ENCODE peak calls at places on chromosomes 4 and X, in four cellular contexts. One of them, this sample, is unnamed.

GRCh38 chr4:78611215-78611558 is 59.6 kb downstream of the ANXA3 start:
- DNase-seq in epithelial cell of esophagus: no peak
- DNase-seq in brain microvascular endothelial cell: no peak
- DNase-seq in psoas muscle: no peak
- DNase-seq in this sample: no peak

GRCh38 chr4:86247328-86247727 is 112.5 kb downstream of the MAPK10 start:
- DNase-seq in epithelial cell of esophagus: no peak
- DNase-seq in brain microvascular endothelial cell: no peak
- DNase-seq in psoas muscle: no peak
- DNase-seq in this sample: no peak

GRCh38 chr4:1706358-1706757 is 5.8 kb downstream of the SLBP start:
- DNase-seq in epithelial cell of esophagus: no peak
- DNase-seq in brain microvascular endothelial cell: no peak
- DNase-seq in psoas muscle: no peak
- DNase-seq in this sample: no peak

GRCh38 chrX:40434443-40434842 is 146.3 kb upstream of the ATP6AP2 start:
- DNase-seq in epithelial cell of esophagus: no peak
- DNase-seq in brain microvascular endothelial cell: no peak
- DNase-seq in psoas muscle: no peak
- DNase-seq in this sample: no peak

GRCh38 chr4:168832746-168833575 is 177.1 kb downstream of the CBR4 start:
- DNase-seq in epithelial cell of esophagus: peak
- DNase-seq in brain microvascular endothelial cell: no peak
- DNase-seq in psoas muscle: peak
- DNase-seq in this sample: peak

GRCh38 chrX:30865020-30865419 is 24.0 kb downstream of the TAB3 start:
- DNase-seq in epithelial cell of esophagus: peak
- DNase-seq in brain microvascular endothelial cell: no peak
- DNase-seq in psoas muscle: no peak
- DNase-seq in this sample: no peak

GRCh38 chr4:71268156-71268555 is 70.7 kb upstream of the SLC4A4 start:
- DNase-seq in epithelial cell of esophagus: no peak
- DNase-seq in brain microvascular endothelial cell: no peak
- DNase-seq in psoas muscle: no peak
- DNase-seq in this sample: no peak

GRCh38 chrX:40012800-40013682 is 84.7 kb downstream of the BCOR start:
- DNase-seq in epithelial cell of esophagus: peak
- DNase-seq in brain microvascular endothelial cell: peak
- DNase-seq in psoas muscle: peak
- DNase-seq in this sample: peak

GRCh38 chr4:183249854-183250253 is 70.2 kb downstream of the CLDN22 start:
- DNase-seq in epithelial cell of esophagus: peak
- DNase-seq in brain microvascular endothelial cell: peak
- DNase-seq in psoas muscle: no peak
- DNase-seq in this sample: no peak

GRCh38 chr4:52588771-52589591 is 70.1 kb downstream of the USP46 start:
- DNase-seq in epithelial cell of esophagus: peak
- DNase-seq in brain microvascular endothelial cell: peak
- DNase-seq in psoas muscle: no peak
- DNase-seq in this sample: no peak

GRCh38 chrX:17741123-17741511 is 3.8 kb downstream of the SCML1 start:
- DNase-seq in epithelial cell of esophagus: no peak
- DNase-seq in brain microvascular endothelial cell: no peak
- DNase-seq in psoas muscle: no peak
- DNase-seq in this sample: no peak

GRCh38 chr4:153291562-153291961 is 52.9 kb upstream of the MND1 start:
- DNase-seq in epithelial cell of esophagus: no peak
- DNase-seq in brain microvascular endothelial cell: no peak
- DNase-seq in psoas muscle: no peak
- DNase-seq in this sample: no peak

GRCh38 chrX:71543316-71543715 is 10.4 kb downstream of the OGT start:
- DNase-seq in epithelial cell of esophagus: peak
- DNase-seq in brain microvascular endothelial cell: peak
- DNase-seq in psoas muscle: no peak
- DNase-seq in this sample: no peak

GRCh38 chrX:68443155-68443868 is 10.0 kb upstream of the OPHN1 start:
- DNase-seq in epithelial cell of esophagus: no peak
- DNase-seq in brain microvascular endothelial cell: peak
- DNase-seq in psoas muscle: no peak
- DNase-seq in this sample: no peak

GRCh38 chr4:95839891-95840290 is at the start of gene PDHA2:
- DNase-seq in epithelial cell of esophagus: no peak
- DNase-seq in brain microvascular endothelial cell: no peak
- DNase-seq in psoas muscle: no peak
- DNase-seq in this sample: peak

GRCh38 chr4:111963158-111963557 is 182.1 kb upstream of the FAM241A start:
- DNase-seq in epithelial cell of esophagus: no peak
- DNase-seq in brain microvascular endothelial cell: no peak
- DNase-seq in psoas muscle: no peak
- DNase-seq in this sample: no peak

GRCh38 chrX:119252716-119253115 is 16.6 kb downstream of the PGRMC1 start:
- DNase-seq in epithelial cell of esophagus: no peak
- DNase-seq in brain microvascular endothelial cell: no peak
- DNase-seq in psoas muscle: no peak
- DNase-seq in this sample: no peak

GRCh38 chrX:118211891-118212816 is 95.5 kb upstream of the KLHL13 start:
- DNase-seq in epithelial cell of esophagus: no peak
- DNase-seq in brain microvascular endothelial cell: no peak
- DNase-seq in psoas muscle: no peak
- DNase-seq in this sample: no peak

GRCh38 chr4:834368-835147 is 8.6 kb upstream of the CPLX1 start:
- DNase-seq in epithelial cell of esophagus: no peak
- DNase-seq in brain microvascular endothelial cell: no peak
- DNase-seq in psoas muscle: no peak
- DNase-seq in this sample: peak

GRCh38 chr4:120055795-120056194 is 10.9 kb downstream of the MAD2L1 start:
- DNase-seq in epithelial cell of esophagus: no peak
- DNase-seq in brain microvascular endothelial cell: no peak
- DNase-seq in psoas muscle: no peak
- DNase-seq in this sample: no peak

GRCh38 chr4:68693325-68694075 is 23.0 kb upstream of the UGT2B15 start:
- DNase-seq in epithelial cell of esophagus: no peak
- DNase-seq in brain microvascular endothelial cell: no peak
- DNase-seq in psoas muscle: no peak
- DNase-seq in this sample: no peak

GRCh38 chrX:37834937-37835336 is 12.4 kb downstream of the DYNLT3 start:
- DNase-seq in epithelial cell of esophagus: peak
- DNase-seq in brain microvascular endothelial cell: no peak
- DNase-seq in psoas muscle: no peak
- DNase-seq in this sample: no peak

GRCh38 chrX:19334945-19335626 is 8.6 kb upstream of the PDHA1 start:
- DNase-seq in epithelial cell of esophagus: no peak
- DNase-seq in brain microvascular endothelial cell: peak
- DNase-seq in psoas muscle: no peak
- DNase-seq in this sample: no peak

DNA sequence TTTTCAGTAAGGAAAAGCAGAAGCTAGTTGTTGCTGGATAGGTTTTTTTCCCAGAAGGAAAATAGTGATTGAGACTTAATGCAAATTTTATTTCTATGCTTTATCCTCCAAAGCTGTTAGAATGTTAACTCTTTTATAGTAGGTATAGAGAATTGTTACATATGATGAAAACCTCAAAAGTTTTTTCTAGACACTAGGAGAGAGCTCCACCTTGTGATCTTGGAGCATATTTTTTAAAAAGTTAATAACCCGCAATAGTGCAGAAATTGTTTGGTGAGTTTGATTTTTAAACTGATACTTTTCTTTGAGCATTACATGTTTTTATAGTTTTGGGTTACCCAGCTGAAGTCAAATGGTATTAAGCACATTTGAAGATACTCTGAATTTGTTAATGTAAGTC is 56.5 kb downstream of the STAG2 start:
- DNase-seq in epithelial cell of esophagus: no peak
- DNase-seq in brain microvascular endothelial cell: no peak
- DNase-seq in psoas muscle: no peak
- DNase-seq in this sample: no peak
- TF ChIP-seq CTCF in epithelial cell of esophagus: no peak
- TF ChIP-seq CTCF in brain microvascular endothelial cell: no peak
- TF ChIP-seq CTCF in psoas muscle: no peak
- TF ChIP-seq CTCF in this sample: no peak

GRCh38 chr4:158376441-158376840 is 145.2 kb upstream of the RXFP1 start:
- DNase-seq in epithelial cell of esophagus: peak
- DNase-seq in brain microvascular endothelial cell: no peak
- DNase-seq in psoas muscle: no peak
- DNase-seq in this sample: no peak
- H3K4me3 ChIP-seq in epithelial cell of esophagus: no peak
- H3K4me3 ChIP-seq in brain microvascular endothelial cell: no peak
- H3K4me3 ChIP-seq in psoas muscle: no peak
- H3K4me3 ChIP-seq in this sample: no peak

GRCh38 chr4:8343051-8343966 is 73.8 kb downstream of the HTRA3 start:
- DNase-seq in epithelial cell of esophagus: no peak
- DNase-seq in brain microvascular endothelial cell: no peak
- DNase-seq in psoas muscle: no peak
- DNase-seq in this sample: peak

GRCh38 chr4:8341691-8342090 is 72.1 kb downstream of the HTRA3 start:
- DNase-seq in epithelial cell of esophagus: no peak
- DNase-seq in brain microvascular endothelial cell: no peak
- DNase-seq in psoas muscle: peak
- DNase-seq in this sample: peak

GRCh38 chr4:8340721-8341680 is 71.4 kb downstream of the HTRA3 start:
- DNase-seq in epithelial cell of esophagus: no peak
- DNase-seq in brain microvascular endothelial cell: no peak
- DNase-seq in psoas muscle: peak
- DNase-seq in this sample: peak

GRCh38 chr4:8343967-8344331 is 74.4 kb downstream of the HTRA3 start:
- DNase-seq in epithelial cell of esophagus: no peak
- DNase-seq in brain microvascular endothelial cell: no peak
- DNase-seq in psoas muscle: no peak
- DNase-seq in this sample: no peak

GRCh38 chr4:8342651-8343050 is 73.1 kb downstream of the HTRA3 start:
- DNase-seq in epithelial cell of esophagus: no peak
- DNase-seq in brain microvascular endothelial cell: no peak
- DNase-seq in psoas muscle: no peak
- DNase-seq in this sample: no peak
- TF ChIP-seq CTCF in epithelial cell of esophagus: no peak
- TF ChIP-seq CTCF in brain microvascular endothelial cell: peak
- TF ChIP-seq CTCF in psoas muscle: no peak
- TF ChIP-seq CTCF in this sample: no peak

DNA sequence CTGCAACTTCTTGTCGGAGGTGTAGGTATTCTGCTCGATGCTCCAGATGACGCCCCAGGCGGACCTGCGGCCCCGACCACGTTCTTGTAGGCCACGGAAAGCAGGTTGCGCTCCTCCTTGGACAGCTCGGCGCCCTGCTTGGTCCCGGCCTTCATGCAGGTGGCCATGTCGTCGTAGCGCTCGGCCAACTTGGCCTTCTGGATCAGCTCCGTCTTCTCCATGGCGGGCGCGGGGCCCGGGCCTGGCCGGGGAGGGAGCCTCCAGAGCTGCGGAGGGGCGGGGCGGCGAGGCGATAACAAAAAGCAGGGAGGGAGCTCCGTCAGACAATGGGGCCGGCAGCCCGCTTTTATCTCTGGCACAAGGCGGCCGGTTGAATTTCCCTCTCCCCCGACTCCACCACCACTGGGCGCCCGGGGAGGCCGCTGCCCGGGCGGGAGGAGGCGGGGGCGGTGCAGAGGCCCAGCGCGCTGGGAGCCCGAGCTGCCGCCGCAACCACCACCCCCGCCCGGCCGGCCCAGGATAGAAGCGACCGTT is 28.3 kb upstream of the DRP2 start:
- DNase-seq in epithelial cell of esophagus: peak
- DNase-seq in brain microvascular endothelial cell: no peak
- DNase-seq in psoas muscle: peak
- DNase-seq in this sample: peak
- H3K4me3 ChIP-seq in epithelial cell of esophagus: no peak
- H3K4me3 ChIP-seq in brain microvascular endothelial cell: peak
- H3K4me3 ChIP-seq in psoas muscle: peak
- H3K4me3 ChIP-seq in this sample: no peak

DNA sequence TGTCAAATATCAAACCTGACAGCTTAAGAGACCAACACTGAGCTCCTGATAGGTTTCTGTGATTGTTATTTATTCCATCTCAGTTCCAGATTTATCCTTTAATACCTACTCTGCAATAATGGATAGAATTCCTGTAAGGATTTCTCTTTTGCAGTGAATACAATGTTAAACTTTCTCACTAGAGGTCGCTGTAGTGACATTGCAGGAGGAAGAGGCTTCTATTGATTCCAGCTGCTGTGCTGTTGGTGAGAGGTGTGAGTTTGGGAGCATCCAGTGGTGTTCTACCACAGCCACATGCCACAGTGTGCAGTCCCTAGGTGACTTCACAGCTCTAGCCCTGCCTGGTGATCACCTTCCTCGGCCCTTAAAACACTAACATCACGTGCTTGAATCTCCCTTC is 34.6 kb upstream of the DCAF8L2 start:
- DNase-seq in epithelial cell of esophagus: peak
- DNase-seq in brain microvascular endothelial cell: no peak
- DNase-seq in psoas muscle: no peak
- DNase-seq in this sample: no peak
- TF ChIP-seq CTCF in epithelial cell of esophagus: peak
- TF ChIP-seq CTCF in brain microvascular endothelial cell: peak
- TF ChIP-seq CTCF in psoas muscle: peak
- TF ChIP-seq CTCF in this sample: peak

DNA sequence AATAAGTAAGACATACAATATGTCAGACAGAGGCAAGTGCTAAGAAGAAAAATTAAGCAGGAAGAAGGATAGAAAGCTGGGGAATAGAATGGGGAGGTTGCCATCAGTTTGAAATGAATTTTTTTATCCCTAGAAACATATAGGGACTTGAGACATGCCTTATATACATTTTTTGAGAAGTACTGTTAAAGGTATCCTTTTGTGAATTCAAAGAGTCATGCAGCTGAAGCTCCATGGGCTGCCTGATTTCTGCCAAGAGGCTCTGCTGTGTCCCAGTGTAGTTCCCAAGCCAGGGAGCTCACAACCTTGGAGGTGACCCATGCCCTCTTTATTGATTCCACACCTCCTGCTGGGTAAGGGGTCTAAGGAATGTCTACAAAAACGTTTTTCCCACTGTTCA is 564.6 kb upstream of the DIPK2B start:
- DNase-seq in epithelial cell of esophagus: no peak
- DNase-seq in brain microvascular endothelial cell: no peak
- DNase-seq in psoas muscle: no peak
- DNase-seq in this sample: no peak
- H3K4me3 ChIP-seq in epithelial cell of esophagus: no peak
- H3K4me3 ChIP-seq in brain microvascular endothelial cell: peak
- H3K4me3 ChIP-seq in psoas muscle: no peak
- H3K4me3 ChIP-seq in this sample: peak

GRCh38 chrX:74492720-74493201 is 71.5 kb downstream of the SLC16A2 start:
- DNase-seq in epithelial cell of esophagus: no peak
- DNase-seq in brain microvascular endothelial cell: no peak
- DNase-seq in psoas muscle: no peak
- DNase-seq in this sample: no peak
- TF ChIP-seq CTCF in epithelial cell of esophagus: no peak
- TF ChIP-seq CTCF in brain microvascular endothelial cell: peak
- TF ChIP-seq CTCF in psoas muscle: peak
- TF ChIP-seq CTCF in this sample: no peak

GRCh38 chrX:104156630-104157529 is at the start of gene SLC25A53:
- DNase-seq in epithelial cell of esophagus: peak
- DNase-seq in brain microvascular endothelial cell: peak
- DNase-seq in psoas muscle: peak
- DNase-seq in this sample: peak
- H3K4me3 ChIP-seq in epithelial cell of esophagus: peak
- H3K4me3 ChIP-seq in brain microvascular endothelial cell: peak
- H3K4me3 ChIP-seq in psoas muscle: peak
- H3K4me3 ChIP-seq in this sample: peak

This sample was measured in kidney.